ENCODE peak calls at places on chromosome 20, in eight cellular contexts. Y, I, Q, L, Z, J, H and G are unnamed samples.

GRCh38 chr20:63029358-63030121 is 22.8 kb upstream of the BHLHE23 start:
- DNase-seq in Y (no peak), I (no peak), Q (no peak), L (no peak), Z (peak), J (no peak), H (no peak), G (no peak)

GRCh38 chr20:62367483-62368302 is 581 bp upstream of the LAMA5 start:
- DNase-seq in Y (no peak), I (no peak), Q (no peak), L (peak), Z (no peak), J (peak), H (no peak), G (peak)

GRCh38 chr20:38271609-38272120 is 11.1 kb upstream of the KIAA1755 start:
- DNase-seq in Y (peak), I (no peak), Q (no peak), L (no peak), Z (no peak), J (no peak), H (no peak), G (no peak)

GRCh38 chr20:38997622-38998021 is 35.5 kb downstream of the DHX35 start:
- DNase-seq in Y (no peak), I (no peak), Q (no peak), L (no peak), Z (no peak), J (no peak), H (no peak), G (no peak)

GRCh38 chr20:9572690-9573089 is 58.3 kb downstream of the LAMP5 start:
- DNase-seq in Y (no peak), I (no peak), Q (no peak), L (no peak), Z (no peak), J (no peak), H (no peak), G (no peak)

GRCh38 chr20:53642196-53643030 is 48.8 kb upstream of the ZNF217 start:
- DNase-seq in Y (peak), I (peak), Q (no peak), L (peak), Z (peak), J (no peak), H (no peak), G (no peak)

GRCh38 chr20:47951521-47951951 is 166.3 kb upstream of the SULF2 start:
- DNase-seq in Y (peak), I (no peak), Q (no peak), L (no peak), Z (peak), J (no peak), H (peak), G (no peak)

GRCh38 chr20:48722737-48723191 is 105.0 kb downstream of the PREX1 start:
- DNase-seq in Y (peak), I (no peak), Q (no peak), L (peak), Z (peak), J (no peak), H (peak), G (no peak)

GRCh38 chr20:3510110-3510509 is 39.3 kb downstream of the ATRN start:
- DNase-seq in Y (no peak), I (no peak), Q (no peak), L (no peak), Z (no peak), J (no peak), H (peak), G (no peak)

GRCh38 chr20:32980990-32981389 is 23.2 kb downstream of the SUN5 start:
- DNase-seq in Y (no peak), I (no peak), Q (no peak), L (no peak), Z (no peak), J (no peak), H (no peak), G (no peak)

GRCh38 chr20:41149679-41150131 is 12.4 kb downstream of the PLCG1 start:
- DNase-seq in Y (peak), I (no peak), Q (no peak), L (peak), Z (peak), J (no peak), H (peak), G (no peak)

GRCh38 chr20:59676126-59676876 is 72.0 kb downstream of the PHACTR3 start:
- DNase-seq in Y (no peak), I (peak), Q (no peak), L (no peak), Z (no peak), J (no peak), H (no peak), G (peak)

GRCh38 chr20:45963059-45964011 is 8.7 kb downstream of the ZNF335 start:
- DNase-seq in Y (peak), I (peak), Q (no peak), L (peak), Z (peak), J (no peak), H (peak), G (no peak)

GRCh38 chr20:373171-373890 is 7.2 kb upstream of the TRIB3 start:
- DNase-seq in Y (peak), I (no peak), Q (no peak), L (peak), Z (peak), J (no peak), H (peak), G (no peak)

GRCh38 chr20:21520702-21521595 is 7.1 kb upstream of the NKX2-2 start:
- DNase-seq in Y (peak), I (no peak), Q (no peak), L (no peak), Z (peak), J (no peak), H (no peak), G (peak)

GRCh38 chr20:50126662-50127061 is 13.7 kb upstream of the UBE2V1 start:
- DNase-seq in Y (no peak), I (no peak), Q (no peak), L (peak), Z (peak), J (no peak), H (no peak), G (no peak)

GRCh38 chr20:46353506-46354206 is 45.4 kb upstream of the CDH22 start:
- DNase-seq in Y (no peak), I (no peak), Q (no peak), L (no peak), Z (no peak), J (no peak), H (no peak), G (no peak)

GRCh38 chr20:23178806-23179205 is 92.7 kb upstream of the CD93 start:
- DNase-seq in Y (peak), I (no peak), Q (no peak), L (no peak), Z (no peak), J (no peak), H (peak), G (no peak)

GRCh38 chr20:36344517-36345132 is 38.5 kb downstream of the DLGAP4 start:
- DNase-seq in Y (peak), I (no peak), Q (no peak), L (peak), Z (peak), J (no peak), H (peak), G (peak)

GRCh38 chr20:41734506-41734945 is 116.3 kb upstream of the CHD6 start:
- DNase-seq in Y (peak), I (peak), Q (no peak), L (peak), Z (peak), J (no peak), H (peak), G (peak)

GRCh38 chr20:64205611-64206026 is 41.4 kb downstream of the MYT1 start:
- DNase-seq in Y (no peak), I (no peak), Q (no peak), L (no peak), Z (no peak), J (no peak), H (no peak), G (no peak)

GRCh38 chr20:42974347-42974746 is 215.4 kb downstream of the PTPRT start:
- DNase-seq in Y (no peak), I (no peak), Q (no peak), L (no peak), Z (peak), J (no peak), H (no peak), G (no peak)

GRCh38 chr20:58294497-58295455 is 14.7 kb upstream of the RAB22A start:
- DNase-seq in Y (no peak), I (no peak), Q (no peak), L (no peak), Z (no peak), J (no peak), H (no peak), G (no peak)

GRCh38 chr20:39117486-39117885 is 155.3 kb downstream of the DHX35 start:
- DNase-seq in Y (peak), I (no peak), Q (no peak), L (peak), Z (peak), J (no peak), H (peak), G (no peak)

GRCh38 chr20:20024942-20025341 is 7.8 kb downstream of the NAA20 start:
- DNase-seq in Y (peak), I (no peak), Q (no peak), L (no peak), Z (peak), J (no peak), H (no peak), G (no peak)

GRCh38 chr20:17796096-17796563 is 96.4 kb downstream of the BANF2 start:
- DNase-seq in Y (peak), I (no peak), Q (no peak), L (no peak), Z (no peak), J (no peak), H (peak), G (no peak)

GRCh38 chr20:20143165-20143564 is 90.8 kb downstream of the CFAP61 start:
- DNase-seq in Y (no peak), I (no peak), Q (no peak), L (no peak), Z (no peak), J (no peak), H (no peak), G (no peak)

GRCh38 chr20:43681991-43682410 is 15.1 kb downstream of the MYBL2 start:
- DNase-seq in Y (no peak), I (no peak), Q (no peak), L (no peak), Z (no peak), J (peak), H (no peak), G (no peak)

GRCh38 chr20:6388666-6389197 is 265.9 kb upstream of the FERMT1 start:
- DNase-seq in Y (peak), I (no peak), Q (no peak), L (no peak), Z (peak), J (no peak), H (no peak), G (no peak)

GRCh38 chr20:20551409-20551808 is 161.0 kb downstream of the RALGAPA2 start:
- DNase-seq in Y (no peak), I (no peak), Q (no peak), L (no peak), Z (no peak), J (no peak), H (no peak), G (no peak)

GRCh38 chr20:23583526-23583925 is 15.2 kb upstream of the CST9L start:
- DNase-seq in Y (no peak), I (no peak), Q (no peak), L (no peak), Z (peak), J (no peak), H (no peak), G (no peak)

GRCh38 chr20:24778585-24779031 is 170.5 kb upstream of the CST7 start:
- DNase-seq in Y (no peak), I (peak), Q (no peak), L (no peak), Z (no peak), J (no peak), H (no peak), G (no peak)

GRCh38 chr20:55437778-55438417 is 567.4 kb downstream of the CBLN4 start:
- DNase-seq in Y (no peak), I (no peak), Q (no peak), L (no peak), Z (no peak), J (no peak), H (no peak), G (no peak)

GRCh38 chr20:63177134-63177784 is 38.7 kb downstream of the YTHDF1 start:
- DNase-seq in Y (no peak), I (no peak), Q (no peak), L (peak), Z (no peak), J (no peak), H (no peak), G (peak)

GRCh38 chr20:10837901-10838300 is 164.1 kb upstream of the JAG1 start:
- DNase-seq in Y (peak), I (no peak), Q (no peak), L (no peak), Z (no peak), J (no peak), H (no peak), G (no peak)

GRCh38 chr20:17938889-17939619 is 29.5 kb downstream of the SNX5 start:
- DNase-seq in Y (peak), I (no peak), Q (no peak), L (peak), Z (peak), J (peak), H (peak), G (peak)

GRCh38 chr20:53857723-53858236 is 212.6 kb downstream of the BCAS1 start:
- DNase-seq in Y (no peak), I (no peak), Q (no peak), L (no peak), Z (no peak), J (peak), H (peak), G (no peak)

GRCh38 chr20:51354769-51355319 is 187.7 kb downstream of the NFATC2 start:
- DNase-seq in Y (peak), I (no peak), Q (no peak), L (peak), Z (peak), J (no peak), H (peak), G (no peak)